ENCODE peak calls at places on chromosome 22, in four cellular contexts. I, M, V and H are unnamed samples.

GRCh38 chr22:45263790-45264269 is 20.9 kb upstream of the UPK3A start:
- DNase-seq in V (peak; percentile 63), M (no peak), I (peak; percentile 84), H (peak; percentile 87)

GRCh38 chr22:30826670-30827355 is 132.1 kb downstream of the OSBP2 start:
- DNase-seq in I (no peak), M (no peak), V (no peak), H (no peak)

GRCh38 chr22:19117111-19117512 is 5.1 kb downstream of the DGCR2 start:
- DNase-seq in I (no peak), V (peak; percentile 74), M (no peak), H (no peak)

GRCh38 chr22:44703269-44703870 is 1.4 kb downstream of the PRR5 start:
- DNase-seq in I (no peak), V (no peak), M (no peak), H (no peak)

GRCh38 chr22:33605686-33606085 is 314.6 kb downstream of the LARGE1 start:
- DNase-seq in I (no peak), M (peak; percentile 44), V (no peak), H (peak; percentile 88)

GRCh38 chr22:20393705-20394476 is at the start of gene ZNF74:
- DNase-seq in M (peak; percentile 86), I (peak; percentile 88), V (peak; percentile 88), H (peak; percentile 93)

GRCh38 chr22:43329061-43329460 is 14.1 kb downstream of the SCUBE1 start:
- DNase-seq in I (no peak), V (no peak), M (no peak), H (no peak)

GRCh38 chr22:17352798-17353197 is 16.5 kb upstream of the CECR2 start:
- DNase-seq in V (no peak), M (no peak), I (no peak), H (no peak)

GRCh38 chr22:19126309-19126666 is 4.1 kb upstream of the DGCR2 start:
- DNase-seq in V (no peak), M (no peak), I (no peak), H (no peak)

GRCh38 chr22:37196539-37197450 is 8.7 kb upstream of the C1QTNF6 start:
- DNase-seq in M (no peak), V (peak; percentile 93), I (peak; percentile 79), H (peak; percentile 87)

GRCh38 chr22:41910599-41911291 is 4.1 kb downstream of the SHISA8 start:
- DNase-seq in V (no peak), M (no peak), I (no peak), H (peak; percentile 58)

GRCh38 chr22:21866821-21867527 is 471 bp downstream of the MAPK1 start:
- DNase-seq in M (peak; percentile 15), V (peak; percentile 38), I (no peak), H (peak; percentile 39)

GRCh38 chr22:25413620-25414019 is 150.9 kb upstream of the GRK3 start:
- DNase-seq in V (no peak), I (no peak), M (no peak), H (no peak)

GRCh38 chr22:19799322-19800190 is 39.0 kb downstream of the TBX1 start:
- DNase-seq in V (no peak), I (peak; percentile 92), M (no peak), H (no peak)

GRCh38 chr22:27990451-27990840 is 71.4 kb upstream of the PITPNB start:
- DNase-seq in I (no peak), V (no peak), M (no peak), H (no peak)

GRCh38 chr22:27992294-27993165 is 73.5 kb upstream of the PITPNB start:
- DNase-seq in I (no peak), V (no peak), M (no peak), H (no peak)

GRCh38 chr22:27989758-27990450 is 70.8 kb upstream of the PITPNB start:
- DNase-seq in M (no peak), V (no peak), I (no peak), H (peak; percentile 11)

GRCh38 chr22:27991586-27992293 is 72.7 kb upstream of the PITPNB start:
- DNase-seq in M (no peak), I (no peak), V (no peak), H (no peak)

DNA sequence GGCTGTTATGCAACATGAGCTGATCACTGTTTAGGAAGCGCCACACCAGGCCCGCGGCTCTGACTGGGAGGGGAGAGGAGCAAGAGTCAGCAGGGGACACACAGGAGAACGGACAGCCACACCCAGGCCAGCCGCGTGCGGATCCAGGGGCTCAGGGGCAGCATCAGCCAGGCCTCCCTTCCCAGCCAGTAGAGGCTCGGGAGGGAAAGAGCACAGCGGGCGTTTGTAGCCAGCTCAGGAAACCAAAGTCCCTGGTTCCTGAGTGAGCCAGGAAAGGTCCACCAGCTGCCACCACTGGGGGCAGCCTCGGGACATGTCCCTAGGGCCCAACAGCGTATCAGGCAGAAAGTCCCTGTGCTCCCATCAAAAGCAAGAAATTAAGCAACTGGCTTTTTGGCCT is 71.8 kb upstream of the PITPNB start:
- DNase-seq in M (peak; percentile 21), V (peak; percentile 27), I (peak; percentile 8), H (peak; percentile 67)
- H3K4me3 ChIP-seq in M (no peak overlapping the region), V (no peak overlapping the region), I (no peak overlapping the region), H (no peak overlapping the region)

GRCh38 chr22:35892192-35892591 is 136.4 kb downstream of the RBFOX2 start:
- DNase-seq in I (peak; percentile 75), V (no peak), M (no peak), H (no peak)
- H3K4me3 ChIP-seq in I (no peak overlapping the region), V (no peak overlapping the region), M (no peak overlapping the region), H (no peak overlapping the region)

GRCh38 chr22:38792833-38793232 is 1.1 kb downstream of the DNAL4 start:
- DNase-seq in V (no peak), M (no peak), I (peak; percentile 59), H (no peak)
- H3K4me3 ChIP-seq in V (peak overlapping the region; percentile 87), M (peak overlapping the region; percentile 80), I (peak overlapping the region; percentile 73), H (peak overlapping the region; percentile 84)

GRCh38 chr22:38201371-38201717 is 450 bp upstream of the MAFF start:
- DNase-seq in V (no peak), M (no peak), I (no peak), H (no peak)
- H3K4me3 ChIP-seq in V (peak overlapping the region; percentile 94), M (peak overlapping the region; percentile 69), I (peak overlapping the region; percentile 48), H (peak overlapping the region; percentile 83)

GRCh38 chr22:23744001-23744400 is 6.9 kb downstream of the ZNF70 start:
- DNase-seq in V (no peak), M (no peak), I (no peak), H (no peak)
- H3K4me3 ChIP-seq in V (no peak overlapping the region), M (no peak overlapping the region), I (no peak overlapping the region), H (no peak overlapping the region)

GRCh38 chr22:48577014-48577690 is 1250.5 kb downstream of the BRD1 start:
- DNase-seq in V (no peak), I (no peak), M (no peak), H (no peak)
- H3K4me3 ChIP-seq in V (no peak overlapping the region), I (no peak overlapping the region), M (no peak overlapping the region), H (peak overlapping the region; percentile 20)

GRCh38 chr22:39110631-39111561 is 13.9 kb downstream of the APOBEC3H start:
- DNase-seq in M (no peak), I (no peak), V (no peak), H (no peak)

GRCh38 chr22:39117585-39118191 is 20.6 kb downstream of the APOBEC3H start:
- DNase-seq in M (no peak), I (peak; percentile 49), V (peak; percentile 70), H (peak; percentile 83)

GRCh38 chr22:39115570-39115969 is 18.5 kb downstream of the APOBEC3H start:
- DNase-seq in I (no peak), V (no peak), M (no peak), H (no peak)

GRCh38 chr22:39115976-39116621 is 19.1 kb downstream of the APOBEC3H start:
- DNase-seq in V (no peak), I (no peak), M (no peak), H (no peak)

DNA sequence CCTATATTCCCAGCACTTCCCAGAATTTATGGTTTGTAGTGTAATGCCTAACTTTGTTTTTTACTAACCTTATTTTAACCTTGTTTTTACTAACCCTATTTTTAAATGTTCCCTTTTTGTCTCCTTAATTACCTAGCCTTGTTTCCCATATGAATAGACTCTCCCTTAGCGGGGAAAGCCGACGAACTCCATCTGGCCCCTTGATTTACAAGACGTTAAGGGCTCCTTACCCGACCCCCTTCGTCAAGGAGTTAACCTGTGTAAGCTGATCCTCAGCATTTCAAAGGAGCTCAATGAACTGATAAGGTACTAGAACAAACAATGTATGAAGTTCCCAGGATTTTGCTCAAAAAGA is 17.1 kb downstream of the APOBEC3H start:
- DNase-seq in V (no peak), M (no peak), I (no peak), H (no peak)
- H3K4me3 ChIP-seq in V (no peak overlapping the region), M (no peak overlapping the region), I (no peak overlapping the region), H (no peak overlapping the region)

GRCh38 chr22:46696614-46697013 is 41.4 kb downstream of the CERK start:
- DNase-seq in M (no peak), V (no peak), I (no peak), H (no peak)
- H3K4me3 ChIP-seq in M (no peak overlapping the region), V (no peak overlapping the region), I (no peak overlapping the region), H (no peak overlapping the region)